ENCODE peak calls at places on chromosomes 6 and 20, in eight cellular contexts. B, K, F, A, L, D, R and E are unnamed samples.

GRCh38 chr6:53023323-53023722 is 28.2 kb upstream of the GSTA4 start:
- DNase-seq in B (no peak), K (no peak), A (no peak), L (no peak), R (no peak), D (no peak), F (no peak), E (no peak)

GRCh38 chr20:35341366-35342028 is 49.3 kb upstream of the FAM83C start:
- DNase-seq in D (no peak), F (no peak), B (no peak), K (no peak), A (no peak), R (no peak), L (no peak), E (no peak)

GRCh38 chr6:3162565-3163247 is 5.4 kb upstream of the TUBB2A start:
- DNase-seq in L (peak; percentile 93), F (peak; percentile 90), A (peak; percentile 55), K (peak; percentile 77), R (peak; percentile 81), B (peak; percentile 57), D (peak; percentile 53), E (peak; percentile 51)

GRCh38 chr6:111086685-111087084 is 618 bp upstream of the SLC16A10 start:
- DNase-seq in L (no peak), A (no peak), K (no peak), R (no peak), D (no peak), F (no peak), B (no peak), E (no peak)

GRCh38 chr20:51563597-51564332 is 21.2 kb upstream of the NFATC2 start:
- DNase-seq in D (no peak), L (peak; percentile 67), R (no peak), B (no peak), K (peak; percentile 90), F (peak; percentile 56), A (peak; percentile 81), E (no peak)

GRCh38 chr20:33489495-33490022 is 337 bp upstream of the CBFA2T2 start:
- DNase-seq in L (no peak), D (peak; percentile 99), F (peak; percentile 99), K (peak; percentile 98), R (peak; percentile 100), A (peak; percentile 94), B (peak; percentile 96), E (peak; percentile 99)

GRCh38 chr6:30022189-30022588 is 38.9 kb upstream of the POLR1H start:
- DNase-seq in F (no peak), A (no peak), B (no peak), D (no peak), R (no peak), L (no peak), K (no peak), E (no peak)

GRCh38 chr20:33576432-33576883 is 85.7 kb upstream of the C20orf144 start:
- DNase-seq in D (no peak), B (no peak), F (no peak), K (no peak), L (no peak), A (no peak), R (no peak), E (peak; percentile 64)

GRCh38 chr20:22617160-22617559 is 32.8 kb upstream of the FOXA2 start:
- DNase-seq in A (peak; percentile 80), B (no peak), D (no peak), L (no peak), R (no peak), F (no peak), K (no peak), E (no peak)

GRCh38 chr6:108557494-108558371 is 3.0 kb upstream of the FOXO3 start:
- DNase-seq in R (no peak), F (peak; percentile 73), A (no peak), D (peak; percentile 70), L (peak; percentile 94), B (peak; percentile 82), K (peak; percentile 86), E (peak; percentile 88)

GRCh38 chr20:2314759-2315439 is 19.1 kb downstream of the TGM3 start:
- DNase-seq in R (no peak), F (peak; percentile 5), L (no peak), B (no peak), K (peak; percentile 64), A (no peak), D (no peak), E (no peak)

GRCh38 chr20:58706975-58707681 is 14.5 kb downstream of the NPEPL1 start:
- DNase-seq in B (no peak), R (peak; percentile 44), D (no peak), A (no peak), F (no peak), L (no peak), K (peak; percentile 42), E (no peak)

GRCh38 chr20:45301824-45302251 is 4.8 kb upstream of the RBPJL start:
- DNase-seq in F (no peak), R (no peak), A (no peak), K (no peak), D (no peak), B (no peak), L (no peak), E (no peak)

GRCh38 chr6:165679326-165679725 is 16.3 kb upstream of the PDE10A start:
- DNase-seq in L (no peak), K (no peak), D (no peak), B (no peak), A (no peak), F (peak; percentile 77), R (no peak), E (no peak)
- H3K4me3 ChIP-seq in L (no peak overlapping the region), K (no peak overlapping the region), D (no peak overlapping the region), B (no peak overlapping the region), A (no peak overlapping the region), F (no peak overlapping the region), R (no peak overlapping the region), E (no peak overlapping the region)

DNA sequence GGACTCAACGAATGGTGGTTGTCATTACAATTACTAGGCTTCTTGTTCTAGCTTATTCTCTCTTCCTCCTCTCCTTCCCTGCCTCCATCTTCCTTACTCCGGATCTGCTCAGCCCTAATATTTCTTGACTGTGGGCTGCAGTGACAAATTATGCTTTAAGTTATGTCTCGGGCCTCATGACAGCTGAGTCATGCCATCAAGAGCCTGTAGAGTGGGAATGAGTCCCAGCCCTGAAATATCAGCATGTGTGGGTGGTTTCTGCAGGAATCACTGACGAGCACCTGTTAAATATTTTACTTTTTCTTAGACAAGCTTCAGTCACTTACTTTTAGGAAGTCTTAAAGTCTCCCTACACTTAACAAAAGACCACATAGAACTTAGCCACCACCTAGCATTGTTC is 83.1 kb upstream of the CBLN4 start:
- DNase-seq in F (no peak), B (no peak), K (no peak), A (no peak), D (no peak), L (no peak), R (no peak), E (no peak)
- H3K9me3 ChIP-seq in F (peaks cover 7% of the 10 kb centered on the region), B (no peaks in the 10 kb centered on the region), K (no peaks in the 10 kb centered on the region), A (peaks cover 3% of the 10 kb centered on the region), D (no peaks in the 10 kb centered on the region), L (peaks cover 20% of the 10 kb centered on the region), R (no peaks in the 10 kb centered on the region), E (peaks cover 18% of the 10 kb centered on the region)

GRCh38 chr6:41721396-41721795 is 14.0 kb downstream of the TFEB start:
- DNase-seq in K (no peak), A (no peak), L (no peak), F (no peak), D (no peak), B (no peak), R (no peak), E (peak; percentile 59)
- H3K27ac ChIP-seq in K (peak overlapping the region; percentile 56), A (peak overlapping the region; percentile 55), L (no peak overlapping the region), F (no peak overlapping the region), D (no peak overlapping the region), B (no peak overlapping the region), R (no peak overlapping the region), E (peak overlapping the region; percentile 99)

GRCh38 chr6:138546733-138547185 is 47.5 kb upstream of the NHSL1 start:
- DNase-seq in L (no peak), A (no peak), F (no peak), R (no peak), K (no peak), B (no peak), D (no peak), E (no peak)
- H3K4me3 ChIP-seq in L (no peak overlapping the region), A (no peak overlapping the region), F (no peak overlapping the region), R (no peak overlapping the region), K (no peak overlapping the region), B (no peak overlapping the region), D (no peak overlapping the region), E (no peak overlapping the region)